ENCODE peak calls at places on chromosomes 13 and 19, in six cellular contexts. K, P, N, T, G and R are unnamed samples.

GRCh38 chr19:45283443-45284033 is 32.5 kb downstream of the MARK4 start:
- DNase-seq in T (no peak), K (peak), P (no peak), N (no peak), G (no peak), R (no peak)

GRCh38 chr19:35318679-35319448 is 10.1 kb upstream of the CD22 start:
- DNase-seq in G (peak), N (no peak), K (peak), T (peak), P (no peak), R (no peak)

GRCh38 chr19:5587661-5588060 is 19.9 kb upstream of the TINCR start:
- DNase-seq in G (no peak), K (no peak), N (peak), T (no peak), P (no peak), R (no peak)

GRCh38 chr13:51525567-51526165 is 58.6 kb upstream of the WDFY2 start:
- DNase-seq in K (no peak), T (no peak), N (no peak), P (no peak), G (no peak), R (no peak)

GRCh38 chr19:38303517-38304351 is at the start of gene C19orf33:
- DNase-seq in N (no peak), G (no peak), K (no peak), T (peak), P (no peak), R (no peak)

GRCh38 chr13:110593430-110594130 is 21.8 kb upstream of the NAXD start:
- DNase-seq in K (peak), N (peak), T (no peak), P (no peak), G (no peak), R (peak)

GRCh38 chr13:109955598-109955997 is 169.2 kb upstream of the IRS2 start:
- DNase-seq in T (no peak), G (no peak), K (no peak), N (no peak), P (no peak), R (no peak)

GRCh38 chr19:17243854-17244617 is 1.7 kb downstream of the NR2F6 start:
- DNase-seq in N (no peak), K (no peak), G (no peak), T (peak), P (no peak), R (no peak)

GRCh38 chr19:2474232-2475017 is 1.5 kb upstream of the GADD45B start:
- DNase-seq in T (peak), P (peak), K (peak), G (peak), N (peak), R (no peak)

GRCh38 chr19:5957132-5957531 is 20.8 kb downstream of the RANBP3 start:
- DNase-seq in T (no peak), N (no peak), P (no peak), K (no peak), G (no peak), R (no peak)

GRCh38 chr13:113970810-113971470 is 2.9 kb downstream of the C13orf46 start:
- DNase-seq in P (no peak), T (peak), K (no peak), N (no peak), G (peak), R (no peak)

GRCh38 chr19:46386151-46386550 is 27.2 kb downstream of the CCDC8 start:
- DNase-seq in P (no peak), T (no peak), G (no peak), K (peak), N (no peak), R (no peak)

GRCh38 chr19:55647732-55648656 is at the start of gene CCDC106:
- DNase-seq in P (peak), N (peak), K (peak), T (peak), G (no peak), R (no peak)

GRCh38 chr19:44955500-44956439 is 590 bp downstream of the CLPTM1 start:
- DNase-seq in G (no peak), T (no peak), N (no peak), P (peak), K (no peak), R (no peak)

GRCh38 chr19:30873003-30873402 is 476.2 kb downstream of the TSHZ3 start:
- DNase-seq in T (no peak), G (no peak), N (no peak), K (no peak), P (no peak), R (no peak)

GRCh38 chr13:27306364-27306763 is 35.7 kb downstream of the RASL11A start:
- DNase-seq in P (no peak), G (no peak), N (no peak), K (no peak), T (no peak), R (no peak)

GRCh38 chr13:45042539-45042938 is 53.2 kb downstream of the GPALPP1 start:
- DNase-seq in T (no peak), K (no peak), G (no peak), P (no peak), N (no peak), R (no peak)

GRCh38 chr19:33100894-33101644 is 20.1 kb downstream of the GPATCH1 start:
- DNase-seq in G (no peak), K (no peak), T (peak), N (no peak), P (no peak), R (no peak)

GRCh38 chr19:32224371-32225244 is 120.8 kb upstream of the ZNF507 start:
- DNase-seq in P (peak), G (no peak), K (peak), T (no peak), N (peak), R (no peak)

GRCh38 chr13:83618966-83619365 is 263.3 kb downstream of the SLITRK1 start:
- DNase-seq in K (no peak), P (no peak), T (no peak), G (no peak), N (no peak), R (no peak)

GRCh38 chr19:35063940-35064818 is 22.7 kb downstream of the HPN start:
- DNase-seq in K (peak), N (no peak), T (no peak), G (no peak), P (peak), R (no peak)

GRCh38 chr13:64553411-64554129 is 2676.6 kb downstream of the PCDH9 start:
- DNase-seq in N (no peak), T (no peak), G (no peak), K (peak), P (no peak), R (no peak)

GRCh38 chr19:50826492-50827240 is 3.1 kb upstream of the KLK1 start:
- DNase-seq in T (no peak), K (no peak), P (no peak), G (no peak), N (no peak), R (no peak)

GRCh38 chr13:29905845-29906244 is 55.4 kb upstream of the UBL3 start:
- DNase-seq in P (no peak), N (no peak), T (peak), G (no peak), K (peak), R (no peak)

GRCh38 chr19:32817252-32817912 is 52.2 kb downstream of the SLC7A9 start:
- DNase-seq in P (no peak), N (peak), T (no peak), K (no peak), G (no peak), R (no peak)

GRCh38 chr19:4043410-4043809 is 23.3 kb downstream of the ZBTB7A start:
- DNase-seq in P (no peak), G (no peak), T (no peak), N (no peak), K (no peak), R (no peak)

GRCh38 chr13:52892925-52893324 is 44.5 kb upstream of the PCDH8 start:
- DNase-seq in P (no peak), T (no peak), K (no peak), N (no peak), G (no peak), R (no peak)

GRCh38 chr19:35543280-35544109 is 1.9 kb upstream of the TMEM147 start:
- DNase-seq in N (no peak), P (no peak), G (no peak), K (no peak), T (no peak), R (no peak)

GRCh38 chr19:51034704-51035103 is at the start of gene KLK12:
- DNase-seq in N (no peak), T (no peak), G (no peak), P (no peak), K (no peak), R (no peak)

GRCh38 chr19:2041686-2042484 is 9.2 kb downstream of the MKNK2 start:
- DNase-seq in K (peak), P (peak), G (peak), N (peak), T (peak), R (no peak)

GRCh38 chr19:47891923-47892666 is 6.0 kb upstream of the SULT2A1 start:
- DNase-seq in N (no peak), G (no peak), P (no peak), T (no peak), K (no peak), R (peak)

GRCh38 chr19:47821460-47822020 is at the start of gene CRX:
- DNase-seq in T (no peak), K (no peak), P (no peak), N (no peak), G (no peak), R (no peak)

GRCh38 chr19:48466571-48467325 is 2.4 kb upstream of the CYTH2 start:
- DNase-seq in N (no peak), K (no peak), P (no peak), G (no peak), T (no peak), R (no peak)

GRCh38 chr13:33262069-33262487 is 23.5 kb downstream of the STARD13 start:
- DNase-seq in N (peak), G (no peak), T (no peak), P (no peak), K (no peak), R (no peak)

GRCh38 chr19:6489278-6490061 is 7.9 kb upstream of the DENND1C start:
- DNase-seq in P (peak), T (no peak), K (no peak), G (no peak), N (no peak), R (no peak)

GRCh38 chr19:30152510-30153291 is 210.7 kb downstream of the URI1 start:
- DNase-seq in P (no peak), T (no peak), G (no peak), K (no peak), N (no peak), R (no peak)

GRCh38 chr13:49958321-49958720 is 22.2 kb upstream of the SPRYD7 start:
- DNase-seq in N (no peak), P (no peak), T (no peak), K (no peak), G (no peak), R (no peak)

GRCh38 chr19:49073514-49074378 is 1.2 kb upstream of the KCNA7 start:
- DNase-seq in P (no peak), N (no peak), G (no peak), T (no peak), K (peak), R (no peak)

GRCh38 chr19:28289294-28290063 is 923.5 kb downstream of the UQCRFS1 start:
- DNase-seq in K (no peak), G (no peak), P (no peak), N (peak), T (peak), R (no peak)